ENCODE peak calls at places on chromosome 4, in ten cellular contexts. T, R, Z, P, F, Q, H, C, J and Y are unnamed samples.

GRCh38 chr4:25592670-25593069 is 63.0 kb upstream of the SLC34A2 start:
- DNase-seq in Z (no peak), R (no peak), P (no peak), C (no peak), T (no peak), Q (no peak), H (no peak), J (no peak), F (peak; percentile 3), Y (no peak)

GRCh38 chr4:87679449-87680169 is 29.5 kb downstream of the DMP1 start:
- DNase-seq in R (peak; percentile 53), C (no peak), P (peak; percentile 49), J (peak; percentile 73), F (peak; percentile 4), Z (peak; percentile 82), Q (peak; percentile 22), T (peak; percentile 84), H (peak; percentile 39), Y (peak; percentile 52)

GRCh38 chr4:147842573-147842972 is 110.7 kb downstream of the ARHGAP10 start:
- DNase-seq in T (no peak), F (no peak), Q (no peak), P (peak; percentile 86), Z (no peak), H (peak; percentile 89), C (no peak), R (no peak), J (peak; percentile 32), Y (no peak)

GRCh38 chr4:1711055-1711905 is 839 bp downstream of the SLBP start:
- DNase-seq in T (peak; percentile 68), J (peak; percentile 55), H (peak; percentile 37), F (peak; percentile 51), R (peak; percentile 5), Q (peak; percentile 35), Z (peak; percentile 78), C (peak; percentile 85), P (peak; percentile 42), Y (peak; percentile 65)

GRCh38 chr4:155908187-155909139 is 5.0 kb downstream of the TDO2 start:
- DNase-seq in J (no peak), C (no peak), T (no peak), Q (no peak), R (no peak), P (no peak), H (no peak), F (no peak), Z (no peak), Y (no peak)

GRCh38 chr4:21949073-21949457 is 493 bp upstream of the KCNIP4 start:
- DNase-seq in H (no peak), Q (no peak), F (no peak), P (peak; percentile 4), T (peak; percentile 46), J (peak; percentile 6), R (no peak), Z (no peak), C (no peak), Y (no peak)

GRCh38 chr4:71300964-71301363 is 37.9 kb upstream of the SLC4A4 start:
- DNase-seq in J (no peak), P (peak; percentile 0), H (no peak), Q (no peak), T (no peak), Z (no peak), F (no peak), C (no peak), R (no peak), Y (no peak)

GRCh38 chr4:24260922-24261581 is 323.3 kb downstream of the DHX15 start:
- DNase-seq in R (no peak), J (no peak), T (no peak), Z (no peak), C (no peak), Q (no peak), P (no peak), H (peak; percentile 73), F (no peak), Y (no peak)

GRCh38 chr4:111215755-111216154 is 592.9 kb upstream of the PITX2 start:
- DNase-seq in Z (no peak), P (no peak), H (no peak), R (no peak), F (no peak), C (no peak), Q (no peak), T (no peak), J (no peak), Y (no peak)

GRCh38 chr4:111214371-111214770 is 591.5 kb upstream of the PITX2 start:
- DNase-seq in J (no peak), P (no peak), Q (no peak), Z (no peak), F (no peak), T (no peak), R (no peak), H (no peak), C (no peak), Y (no peak)

GRCh38 chr4:111210576-111210975 is 587.7 kb upstream of the PITX2 start:
- DNase-seq in R (no peak), C (no peak), F (no peak), H (no peak), P (no peak), J (no peak), T (no peak), Z (no peak), Q (no peak), Y (no peak)

GRCh38 chr4:111216791-111217190 is 593.9 kb upstream of the PITX2 start:
- DNase-seq in Q (no peak), R (no peak), P (no peak), C (no peak), F (no peak), T (no peak), H (no peak), Z (no peak), J (no peak), Y (no peak)

DNA sequence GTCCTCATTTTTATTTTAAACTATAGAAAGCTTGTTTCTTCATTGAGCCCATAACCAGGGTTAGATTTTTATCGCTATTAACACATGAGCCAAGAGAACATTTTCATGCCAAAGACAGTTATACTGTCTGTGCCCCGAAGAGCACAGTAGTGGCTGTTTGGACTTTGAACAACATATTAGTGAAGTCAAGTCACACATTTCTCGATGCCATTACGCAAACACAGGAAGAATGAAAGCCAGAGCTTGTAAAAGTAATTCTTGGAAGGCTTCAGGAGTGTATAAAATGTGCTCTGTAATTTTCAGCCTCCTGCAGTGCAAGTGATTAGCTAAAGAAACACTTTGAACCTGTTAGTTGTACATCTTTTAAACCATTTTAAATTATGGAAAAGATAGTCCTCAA is 590.6 kb upstream of the PITX2 start:
- DNase-seq in Q (no peak), J (no peak), F (no peak), P (no peak), T (no peak), C (no peak), R (no peak), Z (no peak), H (no peak), Y (no peak)
- H3K27ac ChIP-seq in Q (no peak overlapping the region), J (no peak overlapping the region), F (no peak overlapping the region), P (no peak overlapping the region), T (no peak overlapping the region), C (no peak overlapping the region), R (no peak overlapping the region), Z (no peak overlapping the region), H (no peak overlapping the region), Y (no peak overlapping the region)

DNA sequence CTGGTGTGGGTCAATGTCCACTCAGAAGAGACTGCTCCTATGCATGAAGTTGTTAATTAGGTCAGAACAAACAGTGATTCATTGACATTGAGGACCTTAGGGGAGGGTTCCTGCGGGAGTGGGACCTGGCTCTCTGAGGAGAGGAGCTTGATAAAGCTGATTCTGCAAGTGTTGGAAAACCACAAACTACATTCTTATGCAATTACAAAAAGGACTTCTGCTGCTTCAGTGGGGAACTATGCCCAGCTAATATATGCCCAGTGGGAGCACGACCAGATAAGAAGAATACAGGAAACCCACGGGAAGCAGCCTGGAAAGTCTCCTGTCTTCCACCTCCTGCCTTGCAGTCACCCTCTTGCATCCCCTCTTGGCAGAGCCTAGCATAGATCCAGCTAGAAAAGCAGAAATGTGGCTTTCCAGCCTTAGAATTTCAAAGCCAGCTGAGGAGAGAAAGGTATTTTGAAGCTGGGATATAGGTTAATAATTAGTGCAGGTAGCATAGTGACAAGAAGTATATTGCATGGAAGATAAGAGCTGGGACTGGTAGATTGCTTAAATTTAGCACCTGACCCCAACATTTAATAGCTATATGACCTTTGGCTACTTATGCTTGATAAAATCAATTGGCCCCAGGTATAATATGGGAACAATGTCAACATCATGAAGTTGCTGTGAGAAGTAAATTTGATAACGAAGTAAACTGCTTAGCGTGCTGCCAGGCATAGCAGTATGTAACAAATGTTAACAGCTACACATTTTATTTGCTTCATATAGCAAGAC is 34.9 kb upstream of the UGT8 start:
- DNase-seq in Q (no peak), F (no peak), Z (no peak), C (no peak), R (peak; percentile 20), H (peak; percentile 68), T (no peak), J (no peak), P (no peak), Y (no peak)
- H3K27ac ChIP-seq in Q (no peak overlapping the region), F (no peak overlapping the region), Z (no peak overlapping the region), C (no peak overlapping the region), R (no peak overlapping the region), H (no peak overlapping the region), T (no peak overlapping the region), J (no peak overlapping the region), P (no peak overlapping the region), Y (no peak overlapping the region)

GRCh38 chr4:2833671-2834000 is 10.0 kb upstream of the ADD1 start:
- DNase-seq in F (peak; percentile 2), C (peak; percentile 53), R (no peak), Z (peak; percentile 61), Q (no peak), P (no peak), J (no peak), H (no peak), T (no peak), Y (no peak)

GRCh38 chr4:2835978-2836377 is 7.7 kb upstream of the ADD1 start:
- DNase-seq in T (no peak), Z (peak; percentile 46), R (no peak), F (peak; percentile 2), H (no peak), C (no peak), P (no peak), Q (no peak), J (no peak), Y (no peak)

GRCh38 chr4:2832981-2833670 is 10.5 kb upstream of the ADD1 start:
- DNase-seq in Q (no peak), Z (peak; percentile 68), F (peak; percentile 2), P (no peak), H (no peak), R (no peak), C (peak; percentile 48), T (no peak), J (no peak), Y (no peak)

GRCh38 chr4:2832309-2832980 is 11.2 kb upstream of the ADD1 start:
- DNase-seq in Z (no peak), Q (no peak), T (no peak), R (no peak), H (no peak), C (peak; percentile 37), F (peak; percentile 1), P (no peak), J (no peak), Y (no peak)

DNA sequence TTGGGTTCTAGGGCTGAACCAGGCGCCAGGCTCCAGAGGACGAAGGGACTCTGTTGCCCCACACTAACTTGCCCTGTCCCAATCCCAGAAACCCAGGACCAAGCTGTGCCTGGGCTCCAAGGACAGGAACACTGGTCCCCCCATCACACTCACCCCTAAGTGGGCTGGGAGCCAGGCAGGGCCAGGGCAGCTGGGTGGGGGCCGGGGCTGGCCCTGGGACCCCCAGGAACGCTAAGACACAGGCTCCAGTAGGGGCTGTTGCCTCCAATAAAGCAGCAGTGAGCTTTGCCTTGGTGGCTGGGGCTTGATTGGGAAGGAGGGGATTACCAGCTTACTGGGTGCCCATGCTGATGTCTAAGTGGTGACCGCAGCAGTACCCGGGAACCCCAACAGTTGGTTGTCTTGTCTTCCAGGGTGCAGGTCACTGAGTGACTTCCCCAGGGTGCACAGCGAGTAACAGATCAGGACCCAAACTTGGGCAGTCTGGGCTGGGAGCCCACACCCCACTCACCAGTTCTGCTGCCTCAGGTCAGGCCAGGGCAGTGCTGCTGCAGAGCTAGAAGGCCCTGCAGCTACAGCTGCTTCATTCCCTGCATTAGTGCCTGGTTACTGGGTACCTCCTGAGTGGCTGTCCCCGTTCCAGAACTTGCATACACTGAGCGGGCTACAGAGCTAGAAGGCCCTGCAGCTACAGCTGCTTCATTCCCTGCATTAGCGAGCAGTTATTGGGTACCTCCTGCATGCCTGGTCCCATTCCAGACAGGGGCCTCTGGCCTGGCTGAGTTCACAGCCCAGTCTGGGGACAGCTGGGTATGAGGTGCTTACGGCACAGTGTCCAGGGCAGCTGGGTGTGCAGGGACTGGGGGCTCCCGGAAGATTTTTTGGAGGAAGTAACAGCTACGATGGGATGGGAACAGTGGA is 9.4 kb upstream of the ADD1 start:
- DNase-seq in Q (no peak), R (no peak), F (peak; percentile 1), Z (peak; percentile 57), J (no peak), C (peak; percentile 27), P (no peak), T (no peak), H (no peak), Y (no peak)
- H3K27ac ChIP-seq in Q (peak overlapping the region; percentile 82), R (no peak overlapping the region), F (no peak overlapping the region), Z (no peak overlapping the region), J (no peak overlapping the region), C (no peak overlapping the region), P (no peak overlapping the region), T (no peak overlapping the region), H (no peak overlapping the region), Y (no peak overlapping the region)

GRCh38 chr4:20506827-20507226 is 193.4 kb upstream of the PACRGL start:
- DNase-seq in Q (no peak), Z (no peak), F (no peak), J (peak; percentile 98), P (no peak), H (peak; percentile 61), T (no peak), R (peak; percentile 76), C (no peak), Y (peak; percentile 83)
- H3K27ac ChIP-seq in Q (no peak overlapping the region), Z (no peak overlapping the region), F (no peak overlapping the region), J (no peak overlapping the region), P (no peak overlapping the region), H (no peak overlapping the region), T (no peak overlapping the region), R (peak overlapping the region; percentile 48), C (no peak overlapping the region), Y (peak overlapping the region; percentile 28)